ENCODE peak calls at places on chromosomes 16 and 17, in ten cellular contexts. F, W, Q, V, E, C, N, G, B and T are unnamed samples.

GRCh38 chr17:71494045-71494444 is 626.8 kb upstream of the SOX9 start:
- DNase-seq in F (no peak), W (no peak), Q (no peak), V (no peak), E (no peak), C (no peak), N (no peak), G (no peak), B (no peak), T (peak; percentile 80)

GRCh38 chr16:711548-712320 is 3.2 kb upstream of the METRN start:
- DNase-seq in F (peak; percentile 94), W (peak; percentile 70), Q (peak; percentile 84), V (peak; percentile 90), E (peak; percentile 92), C (peak; percentile 78), N (peak; percentile 39), G (peak; percentile 59), B (peak; percentile 33), T (no peak)

GRCh38 chr17:48593126-48593829 is at the start of gene HOXB5:
- DNase-seq in F (no peak), W (no peak), Q (no peak), V (no peak), E (no peak), C (no peak), N (no peak), G (no peak), B (no peak), T (no peak)

GRCh38 chr16:82187829-82188228 is 17.8 kb upstream of the MPHOSPH6 start:
- DNase-seq in F (peak; percentile 37), W (no peak), Q (no peak), V (no peak), E (no peak), C (no peak), N (no peak), G (no peak), B (no peak), T (no peak)

GRCh38 chr16:77898671-77899211 is 110.4 kb downstream of the VAT1L start:
- DNase-seq in F (no peak), W (no peak), Q (no peak), V (no peak), E (no peak), C (no peak), N (no peak), G (peak; percentile 82), B (no peak), T (no peak)

GRCh38 chr16:54370653-54371052 is 84.1 kb upstream of the IRX3 start:
- DNase-seq in F (no peak), W (no peak), Q (no peak), V (no peak), E (peak; percentile 68), C (no peak), N (no peak), G (no peak), B (no peak), T (no peak)

GRCh38 chr17:32161506-32162365 is 19.4 kb downstream of the RHOT1 start:
- DNase-seq in F (no peak), W (no peak), Q (peak; percentile 80), V (no peak), E (no peak), C (no peak), N (no peak), G (peak; percentile 95), B (no peak), T (no peak)

GRCh38 chr17:17437461-17437860 is 39.3 kb upstream of the MED9 start:
- DNase-seq in F (no peak), W (no peak), Q (no peak), V (no peak), E (no peak), C (no peak), N (no peak), G (no peak), B (no peak), T (no peak)

GRCh38 chr17:76528528-76529223 is 8.8 kb downstream of the CYGB start:
- DNase-seq in F (no peak), W (no peak), Q (no peak), V (no peak), E (no peak), C (no peak), N (no peak), G (peak; percentile 68), B (no peak), T (no peak)

GRCh38 chr17:38706625-38707298 is 1.7 kb downstream of the MLLT6 start:
- DNase-seq in F (no peak), W (no peak), Q (no peak), V (no peak), E (no peak), C (no peak), N (no peak), G (peak; percentile 18), B (no peak), T (no peak)

GRCh38 chr16:20799599-20799998 is 6.7 kb downstream of the ERI2 start:
- DNase-seq in F (no peak), W (no peak), Q (no peak), V (no peak), E (no peak), C (no peak), N (no peak), G (peak; percentile 56), B (no peak), T (no peak)

GRCh38 chr16:53629151-53629550 is 74.5 kb downstream of the RPGRIP1L start:
- DNase-seq in F (no peak), W (no peak), Q (no peak), V (no peak), E (no peak), C (no peak), N (no peak), G (no peak), B (no peak), T (no peak)

GRCh38 chr16:85626191-85626951 is 13.2 kb downstream of the GSE1 start:
- DNase-seq in F (no peak), W (no peak), Q (no peak), V (peak; percentile 76), E (no peak), C (no peak), N (no peak), G (no peak), B (no peak), T (no peak)

GRCh38 chr16:54411555-54411954 is 125.0 kb upstream of the IRX3 start:
- DNase-seq in F (no peak), W (no peak), Q (no peak), V (no peak), E (no peak), C (no peak), N (no peak), G (no peak), B (no peak), T (no peak)

GRCh38 chr17:77526259-77526711 is 385.5 kb downstream of the SEC14L1 start:
- DNase-seq in F (no peak), W (no peak), Q (no peak), V (no peak), E (peak; percentile 62), C (no peak), N (no peak), G (no peak), B (no peak), T (no peak)